ENCODE peak calls at places on chromosomes 12 and 14, in five cellular contexts. D is HCT116, T is GM12878, V is SK-N-SH, Y is Panc1. R is an unnamed sample.

GRCh38 chr12:77120695-77121094 is 55.3 kb upstream of the E2F7 start:
- DNase-seq in D (no peak), T (no peak), V (no peak), Y (no peak), R (no peak)

GRCh38 chr12:92010853-92011701 is 134.6 kb downstream of the BTG1 start:
- DNase-seq in D (no peak), T (no peak), V (no peak), Y (no peak), R (no peak)

GRCh38 chr12:68240975-68241374 is 12.4 kb downstream of the IL22 start:
- DNase-seq in D (no peak), T (peak), V (no peak), Y (no peak), R (no peak)

GRCh38 chr14:94295360-94296180 is 2.5 kb upstream of the SERPINA10 start:
- DNase-seq in D (no peak), T (no peak), V (no peak), Y (no peak), R (no peak)

GRCh38 chr14:96727490-96727889 is 69.7 kb upstream of the VRK1 start:
- DNase-seq in D (no peak), T (no peak), V (no peak), Y (no peak), R (no peak)

GRCh38 chr14:101192661-101193000 is 289.1 kb upstream of the RTL1 start:
- DNase-seq in D (no peak), T (no peak), V (no peak), Y (no peak), R (peak)

GRCh38 chr12:76303989-76304460 is 44.2 kb downstream of the BBS10 start:
- DNase-seq in D (no peak), T (no peak), V (no peak), Y (no peak), R (no peak)

GRCh38 chr12:80861636-80862378 is 75.9 kb downstream of the LIN7A start:
- DNase-seq in D (no peak), T (no peak), V (no peak), Y (no peak), R (no peak)

DNA sequence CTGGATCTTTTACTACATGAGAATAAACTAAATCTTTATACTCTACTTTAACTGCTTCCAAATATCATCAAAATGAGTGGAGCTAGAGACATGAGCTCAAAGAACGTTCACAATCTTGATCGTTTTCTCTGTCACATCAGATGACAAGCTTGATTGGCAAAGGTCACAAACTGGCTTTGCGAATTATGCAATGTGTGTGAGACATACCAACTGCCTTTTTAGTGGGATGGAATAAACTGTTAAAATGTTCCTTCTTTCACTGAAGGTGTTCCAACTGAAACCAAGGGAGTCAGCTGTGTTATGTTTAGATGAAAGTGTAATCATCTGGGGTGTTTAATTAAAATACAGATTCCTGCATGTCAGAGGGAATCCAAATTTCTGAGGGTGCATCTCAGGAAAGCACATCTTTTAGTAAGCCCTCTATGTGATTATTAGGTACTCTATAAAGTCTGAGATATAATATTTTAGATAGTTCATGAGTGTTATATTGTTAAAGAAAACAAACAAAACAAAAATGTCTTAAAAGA is 21.9 kb downstream of the KITLG start:
- DNase-seq in D (no peak), T (no peak), V (no peak), Y (no peak), R (no peak)
- H3K4me3 ChIP-seq in D (no peak), T (no peak), V (no peak), Y (no peak), R (no peak)

GRCh38 chr12:42145552-42146215 is 1.0 kb upstream of the GXYLT1 start:
- DNase-seq in D (no peak), T (no peak), V (no peak), Y (no peak), R (no peak)
- TF ChIP-seq CTCF in D (peak), T (no peak), V (no peak), Y (peak), R (no peak)

GRCh38 chr12:112121780-112122565 is 3.4 kb upstream of the TRAFD1 start:
- DNase-seq in D (peak), T (no peak), V (no peak), Y (no peak), R (peak)
- TF ChIP-seq POLR2AphosphoS5 in D (no peak), T (no peak), V (no peak), Y (no peak), R (no peak)

GRCh38 chr12:4809449-4810218 is 89.4 kb downstream of the GALNT8 start:
- DNase-seq in D (no peak), T (no peak), V (peak), Y (no peak), R (no peak)
- H3K4me3 ChIP-seq in D (no peak), T (peak), V (no peak), Y (no peak), R (peak)

GRCh38 chr14:103103461-103104388 is 9.2 kb downstream of the EXOC3L4 start:
- DNase-seq in D (no peak), T (no peak), V (peak), Y (no peak), R (peak)
- TF ChIP-seq CTCF in D (peak), T (no peak), V (peak), Y (no peak), R (no peak)

GRCh38 chr12:53561590-53561953 is 54.3 kb upstream of the NPFF start:
- DNase-seq in D (peak), T (no peak), V (no peak), Y (peak), R (no peak)
- TF ChIP-seq POLR2AphosphoS5 in D (no peak), T (no peak), V (peak), Y (peak), R (no peak)

GRCh38 chr12:132427999-132428871 is 61.7 kb upstream of the FBRSL1 start:
- DNase-seq in D (no peak), T (no peak), V (no peak), Y (no peak), R (peak)
- H3K4me3 ChIP-seq in D (no peak), T (no peak), V (no peak), Y (no peak), R (no peak)

DNA sequence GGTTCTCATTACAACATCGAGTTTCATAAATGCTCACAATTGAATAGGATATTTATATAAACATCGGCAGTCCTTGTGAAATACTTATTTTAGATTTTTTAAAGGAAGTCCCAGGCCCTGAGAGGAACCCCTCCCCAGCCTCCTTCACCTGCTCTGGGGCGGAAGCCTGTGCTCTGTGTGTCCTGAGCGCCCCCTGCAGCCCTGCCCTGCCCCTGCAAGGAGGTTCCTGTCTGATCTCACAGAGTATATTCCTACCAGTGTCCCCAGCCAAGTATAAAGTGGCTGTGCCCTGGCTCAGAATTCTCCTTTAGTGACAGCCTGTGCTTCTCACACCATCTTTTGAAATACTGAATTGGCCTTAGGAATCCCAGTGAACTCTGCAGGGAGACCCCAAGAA is 659.5 kb downstream of the TMEM121 start:
- DNase-seq in D (no peak), T (no peak), V (no peak), Y (no peak), R (peak)
- TF ChIP-seq CTCF in D (peak), T (peak), V (peak), Y (peak), R (no peak)

DNA sequence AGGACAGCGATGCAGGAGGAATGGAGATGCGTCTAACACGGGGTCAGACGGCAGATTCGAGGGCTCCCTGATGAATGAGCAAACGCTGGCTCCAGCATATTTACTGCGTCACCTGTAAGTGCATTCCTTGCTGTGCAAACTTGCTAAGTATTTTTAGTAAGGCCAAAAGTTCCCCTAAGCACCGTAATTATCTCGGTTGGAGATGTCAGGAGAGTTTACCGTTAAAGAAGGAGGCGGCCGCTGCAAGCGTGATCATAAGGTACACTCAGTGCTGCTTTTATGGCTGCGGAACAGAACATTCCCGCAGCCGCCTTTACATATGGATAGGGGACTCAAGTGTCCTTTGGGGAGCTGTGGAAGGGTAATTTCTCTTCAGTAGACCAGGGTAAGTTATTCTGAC is 175.5 kb downstream of the GLT1D1 start:
- DNase-seq in D (no peak), T (no peak), V (no peak), Y (no peak), R (no peak)
- TF ChIP-seq POLR2AphosphoS5 in D (no peak), T (no peak), V (no peak), Y (no peak), R (no peak)

R was measured in stomach.